ENCODE peak calls at places on chromosomes 2 and 18, in five cellular contexts. O is fibroblast of villous mesenchyme, H is DND-41, J is cardiac fibroblast, Z is IMR-90. C is an unnamed sample.

GRCh38 chr2:219766658-219767057 is 139.2 kb downstream of the SLC4A3 start:
- DNase-seq in O (no peak), H (no peak), J (no peak), Z (no peak), C (no peak)

GRCh38 chr2:64417624-64418023 is 36.3 kb upstream of the LGALSL start:
- DNase-seq in O (no peak), H (no peak), J (no peak), Z (no peak), C (no peak)

GRCh38 chr2:121489284-121489683 is 41.4 kb upstream of the RNU4ATAC start:
- DNase-seq in O (peak), H (no peak), J (peak), Z (peak), C (no peak)

GRCh38 chr2:207459990-207460757 is 69.6 kb upstream of the CREB1 start:
- DNase-seq in O (no peak), H (no peak), J (no peak), Z (no peak), C (no peak)

GRCh38 chr2:207503234-207503633 is 26.5 kb upstream of the CREB1 start:
- DNase-seq in O (no peak), H (no peak), J (peak), Z (no peak), C (no peak)

GRCh38 chr2:54871457-54872103 is 148.1 kb downstream of the EML6 start:
- DNase-seq in O (peak), H (no peak), J (peak), Z (peak), C (peak)

GRCh38 chr2:17303496-17303895 is 214.7 kb downstream of the RAD51AP2 start:
- DNase-seq in O (no peak), H (no peak), J (peak), Z (peak), C (no peak)

GRCh38 chr2:235996419-235996818 is 171.8 kb downstream of the GBX2 start:
- DNase-seq in O (no peak), H (no peak), J (no peak), Z (no peak), C (no peak)

GRCh38 chr2:105052773-105053172 is 14.9 kb downstream of the MRPS9 start:
- DNase-seq in O (no peak), H (no peak), J (peak), Z (no peak), C (no peak)

GRCh38 chr18:13272411-13272810 is 53.9 kb downstream of the LDLRAD4 start:
- DNase-seq in O (no peak), H (no peak), J (no peak), Z (no peak), C (no peak)

GRCh38 chr2:10424051-10424450 is 24.1 kb downstream of the ODC1 start:
- DNase-seq in O (peak), H (no peak), J (peak), Z (peak), C (peak)

GRCh38 chr2:127417406-127417805 is 821 bp upstream of the PROC start:
- DNase-seq in O (no peak), H (no peak), J (no peak), Z (no peak), C (no peak)

GRCh38 chr2:110861616-110862260 is 129.4 kb downstream of the ACOXL start:
- DNase-seq in O (no peak), H (no peak), J (no peak), Z (no peak), C (no peak)

GRCh38 chr18:51100371-51101000 is 70.5 kb downstream of the SMAD4 start:
- DNase-seq in O (no peak), H (no peak), J (no peak), Z (no peak), C (no peak)

GRCh38 chr2:131104487-131105155 is 515 bp upstream of the PLEKHB2 start:
- DNase-seq in O (peak), H (peak), J (peak), Z (peak), C (no peak)

GRCh38 chr2:143482761-143483160 is 353.5 kb downstream of the ARHGAP15 start:
- DNase-seq in O (no peak), H (no peak), J (peak), Z (no peak), C (no peak)

GRCh38 chr2:207767461-207768167 is 2.1 kb downstream of the FZD5 start:
- DNase-seq in O (no peak), H (no peak), J (peak), Z (no peak), C (no peak)

GRCh38 chr2:20577495-20578235 is 73.2 kb downstream of the HS1BP3 start:
- DNase-seq in O (peak), H (no peak), J (peak), Z (peak), C (no peak)

GRCh38 chr2:207847807-207848544 is 78.3 kb upstream of the FZD5 start:
- DNase-seq in O (no peak), H (peak), J (peak), Z (peak), C (no peak)

GRCh38 chr2:8193686-8194615 is 487.9 kb upstream of the ID2 start:
- DNase-seq in O (no peak), H (no peak), J (no peak), Z (no peak), C (no peak)

GRCh38 chr2:9998916-9999654 is 44.3 kb upstream of the KLF11 start:
- DNase-seq in O (no peak), H (no peak), J (no peak), Z (no peak), C (no peak)

GRCh38 chr2:222298311-222299150 is at the start of gene PAX3:
- DNase-seq in O (no peak), H (no peak), J (no peak), Z (no peak), C (no peak)

GRCh38 chr18:65257157-65257556 is 493.7 kb upstream of the CDH7 start:
- DNase-seq in O (no peak), H (no peak), J (no peak), Z (no peak), C (no peak)

GRCh38 chr2:43776317-43776716 is 2.5 kb downstream of the DYNC2LI1 start:
- DNase-seq in O (no peak), H (no peak), J (no peak), Z (no peak), C (no peak)

GRCh38 chr2:43773876-43774613 is at the start of gene DYNC2LI1:
- DNase-seq in O (peak), H (peak), J (peak), Z (peak), C (peak)

GRCh38 chr2:43778233-43778632 is 4.4 kb downstream of the DYNC2LI1 start:
- DNase-seq in O (peak), H (no peak), J (no peak), Z (no peak), C (no peak)

GRCh38 chr2:43777306-43777926 is 3.6 kb downstream of the DYNC2LI1 start:
- DNase-seq in O (no peak), H (no peak), J (no peak), Z (no peak), C (no peak)

GRCh38 chr2:43774617-43775016 is 778 bp downstream of the DYNC2LI1 start:
- DNase-seq in O (no peak), H (no peak), J (no peak), Z (no peak), C (no peak)
- H3K4me3 ChIP-seq in O (peak), H (peak), J (peak), Z (peak), C (peak)

GRCh38 chr2:44897406-44897805 is 44.1 kb upstream of the SIX3 start:
- DNase-seq in O (no peak), H (no peak), J (peak), Z (no peak), C (no peak)
- TF ChIP-seq CTCF in O (no peak), H (no peak), J (peak), Z (no peak), C (no peak)

DNA sequence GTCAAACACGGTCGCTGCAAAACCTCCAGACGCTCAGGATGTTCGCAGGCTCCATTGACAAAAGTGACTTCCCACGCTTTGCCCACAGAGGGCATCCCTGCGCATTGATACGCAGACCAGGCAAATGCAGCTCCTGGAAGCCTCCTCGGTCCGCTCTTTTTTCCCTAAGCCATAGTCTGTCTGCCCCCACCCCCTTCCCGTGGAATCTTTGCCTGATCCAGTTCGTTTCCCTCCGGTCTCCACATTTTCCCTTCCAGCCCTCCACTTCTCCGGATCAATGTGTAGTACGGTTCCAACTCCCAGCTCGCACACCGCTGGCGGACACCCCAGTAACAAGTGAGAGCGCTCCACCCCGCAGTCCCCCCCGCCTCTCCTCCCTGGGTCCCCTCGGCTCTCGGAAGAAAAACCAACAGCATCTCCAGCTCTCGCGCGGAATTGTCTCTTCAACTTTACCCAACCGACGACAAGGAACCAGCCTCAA is at the start of gene DCC:
- DNase-seq in O (no peak), H (no peak), J (peak), Z (peak), C (no peak)
- H3K4me3 ChIP-seq in O (no peak), H (no peak), J (no peak), Z (no peak), C (no peak)

DNA sequence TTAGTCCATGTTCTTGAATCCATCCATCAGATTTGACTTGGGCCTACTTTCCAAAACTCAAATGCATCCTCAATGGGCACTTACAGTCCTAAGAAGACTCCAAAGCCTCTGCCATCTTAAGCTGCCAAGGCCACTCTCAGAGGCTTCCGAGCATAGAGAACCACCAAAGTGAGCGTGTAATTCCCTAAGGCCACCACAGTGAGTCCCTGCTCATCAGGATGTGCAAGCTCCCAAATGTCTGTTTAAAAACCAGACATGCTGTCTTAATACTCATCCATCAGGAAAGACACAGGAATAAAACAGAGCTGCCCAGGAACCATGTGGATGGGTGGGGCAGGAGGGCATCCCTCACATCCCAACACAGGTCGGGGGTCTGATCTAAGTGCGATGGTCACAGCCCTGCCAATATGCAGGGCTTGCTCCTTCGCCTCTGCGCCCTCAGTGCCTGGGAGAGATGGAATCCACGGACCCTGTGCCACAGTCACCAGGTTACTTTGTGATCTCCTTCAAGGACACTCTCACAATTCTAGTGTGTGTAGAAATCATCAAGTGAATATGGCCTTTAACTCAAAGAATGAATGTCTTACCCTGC is 80.4 kb downstream of the POLR1A start:
- DNase-seq in O (no peak), H (no peak), J (no peak), Z (no peak), C (no peak)
- TF ChIP-seq CTCF in O (peak), H (peak), J (no peak), Z (no peak), C (peak)

GRCh38 chr18:45133246-45133645 is 452.6 kb downstream of the SETBP1 start:
- DNase-seq in O (no peak), H (no peak), J (no peak), Z (no peak), C (no peak)
- H3K4me3 ChIP-seq in O (no peak), H (no peak), J (no peak), Z (no peak), C (no peak)

DNA sequence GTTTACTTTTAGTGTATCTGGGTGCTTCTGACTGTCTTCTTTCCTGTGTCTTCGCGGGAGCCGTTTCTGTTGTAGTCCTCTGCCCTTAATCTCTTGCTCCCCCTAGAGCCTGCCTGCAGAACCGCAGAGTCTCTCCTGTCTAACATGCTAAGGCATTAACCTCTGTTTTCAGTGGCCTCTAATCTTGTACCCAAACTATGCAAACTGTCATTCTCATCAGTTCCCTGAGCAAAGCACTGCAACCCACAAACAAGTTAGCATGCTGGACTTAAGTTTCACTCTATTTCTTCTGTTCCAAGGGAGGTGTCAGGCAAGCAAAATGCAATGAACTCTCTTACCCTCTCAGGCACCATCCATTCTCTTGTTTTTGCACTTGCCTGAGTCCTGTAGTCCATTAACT is 138.4 kb downstream of the OTX1 start:
- DNase-seq in O (peak), H (no peak), J (peak), Z (peak), C (peak)
- TF ChIP-seq CTCF in O (peak), H (peak), J (peak), Z (peak), C (peak)